ENCODE peak calls at places on chromosome 1, in ten cellular contexts. R is Calu3; F is cerebellar cortex; B is pulmonary artery endothelial cell; S is heart right ventricle; J is heart left ventricle; H is hippocampal formation; C is CD8-positive, alpha-beta memory T cell; P is neuronal stem cell; U is activated gamma-delta T cell treated with anti-CD3 and anti-CD28 coated beads, Interleukin-2, amount 50 U/mL, for 16 hours. O is an unnamed sample.

GRCh38 chr1:117359560-117360289 is 7.5 kb upstream of the MAN1A2 start:
- DNase-seq in R (no peak), F (no peak), B (no peak), S (no peak), J (no peak), H (no peak), C (no peak), P (no peak), U (no peak), O (no peak)

GRCh38 chr1:155984341-155984740 is 6.0 kb upstream of the ARHGEF2 start:
- DNase-seq in R (no peak), F (no peak), B (no peak), S (no peak), J (no peak), H (no peak), C (no peak), P (no peak), U (no peak), O (no peak)

GRCh38 chr1:30698401-30698981 is 24.9 kb downstream of the MATN1 start:
- DNase-seq in R (no peak), F (no peak), B (no peak), S (no peak), J (peak), H (no peak), C (no peak), P (no peak), U (no peak), O (no peak)

GRCh38 chr1:158177705-158178450 is 2.8 kb upstream of the CD1D start:
- DNase-seq in R (no peak), F (no peak), B (no peak), S (peak), J (peak), H (peak), C (peak), P (peak), U (no peak), O (peak)

GRCh38 chr1:51326839-51327238 is 3.5 kb downstream of the TTC39A start:
- DNase-seq in R (no peak), F (no peak), B (no peak), S (no peak), J (no peak), H (no peak), C (no peak), P (no peak), U (no peak), O (no peak)

GRCh38 chr1:147748687-147749350 is 11.6 kb downstream of the GJA5 start:
- DNase-seq in R (no peak), F (no peak), B (no peak), S (peak), J (peak), H (no peak), C (no peak), P (no peak), U (no peak), O (no peak)

GRCh38 chr1:94739521-94740061 is 80.6 kb upstream of the SLC44A3 start:
- DNase-seq in R (no peak), F (no peak), B (no peak), S (no peak), J (no peak), H (no peak), C (no peak), P (no peak), U (no peak), O (no peak)

GRCh38 chr1:183124259-183124658 is 61.8 kb upstream of the LAMC2 start:
- DNase-seq in R (no peak), F (no peak), B (peak), S (no peak), J (no peak), H (no peak), C (no peak), P (no peak), U (no peak), O (no peak)

GRCh38 chr1:43982241-43982640 is 3.2 kb downstream of the B4GALT2 start:
- DNase-seq in R (no peak), F (no peak), B (no peak), S (no peak), J (no peak), H (no peak), C (no peak), P (no peak), U (no peak), O (no peak)

O was measured in pons.